ENCODE peak calls at places on chromosomes 5 and 9, in ten cellular contexts. Q, J, V, R, P, B, U, Z, K and E are unnamed samples.

GRCh38 chr5:119878712-119879111 is 249.4 kb downstream of the FAM170A start:
- DNase-seq in Q (no peak), J (no peak), V (no peak), R (no peak), P (no peak), B (no peak), U (no peak), Z (no peak), K (no peak), E (no peak)

GRCh38 chr5:14062178-14062577 is 81.0 kb upstream of the TRIO start:
- DNase-seq in Q (no peak), J (no peak), V (no peak), R (peak; percentile 50), P (no peak), B (peak; percentile 65), U (no peak), Z (no peak), K (no peak), E (no peak)

GRCh38 chr5:145511351-145511750 is 323.8 kb downstream of the PRELID2 start:
- DNase-seq in Q (no peak), J (no peak), V (no peak), R (no peak), P (no peak), B (no peak), U (no peak), Z (no peak), K (no peak), E (no peak)

GRCh38 chr5:93226202-93226735 is 354.8 kb downstream of the NR2F1-AS1 start:
- DNase-seq in Q (no peak), J (no peak), V (no peak), R (no peak), P (no peak), B (no peak), U (no peak), Z (no peak), K (no peak), E (no peak)

GRCh38 chr9:76562511-76562911 is 103.5 kb downstream of the GCNT1 start:
- DNase-seq in Q (no peak), J (no peak), V (no peak), R (peak; percentile 90), P (peak; percentile 44), B (peak; percentile 41), U (no peak), Z (no peak), K (no peak), E (no peak)

GRCh38 chr9:76866689-76867088 is 39.2 kb downstream of the PRUNE2 start:
- DNase-seq in Q (no peak), J (no peak), V (peak; percentile 1), R (peak; percentile 94), P (no peak), B (peak; percentile 97), U (no peak), Z (no peak), K (no peak), E (no peak)

GRCh38 chr9:5450360-5451051 is at the start of gene CD274:
- DNase-seq in Q (peak; percentile 61), J (peak; percentile 92), V (peak; percentile 90), R (peak; percentile 95), P (peak; percentile 73), B (peak; percentile 72), U (peak; percentile 91), Z (peak; percentile 38), K (peak; percentile 81), E (peak; percentile 75)

GRCh38 chr5:90356612-90357011 is 52.9 kb downstream of the CETN3 start:
- DNase-seq in Q (no peak), J (no peak), V (no peak), R (peak; percentile 15), P (no peak), B (no peak), U (no peak), Z (no peak), K (peak; percentile 56), E (no peak)

GRCh38 chr9:98859941-98860340 is 52.5 kb downstream of the GALNT12 start:
- DNase-seq in Q (no peak), J (no peak), V (no peak), R (no peak), P (no peak), B (no peak), U (no peak), Z (no peak), K (no peak), E (no peak)

GRCh38 chr9:81264516-81264915 is 424.8 kb downstream of the TLE1 start:
- DNase-seq in Q (no peak), J (no peak), V (no peak), R (no peak), P (no peak), B (peak; percentile 14), U (no peak), Z (peak; percentile 52), K (no peak), E (no peak)

GRCh38 chr5:40291338-40291737 is 388.4 kb upstream of the PTGER4 start:
- DNase-seq in Q (no peak), J (no peak), V (no peak), R (peak; percentile 8), P (no peak), B (peak; percentile 81), U (no peak), Z (no peak), K (no peak), E (no peak)